ENCODE peak calls at places on chromosomes 6 and 20, in nine cellular contexts. Z is GM12891, T is GM12878, P is suprapubic skin, D is HepG2, W is GM12892, K is spleen, X is esophagus muscularis mucosa, G is sigmoid colon. F is an unnamed sample.

GRCh38 chr6:11270030-11271027 is 37.9 kb upstream of the NEDD9 start:
- DNase-seq in Z (no peak), T (no peak), P (no peak), D (peak; percentile 72), W (no peak), K (no peak), X (no peak), G (no peak), F (no peak)

GRCh38 chr20:3934628-3935027 is 45.4 kb downstream of the PANK2 start:
- DNase-seq in Z (no peak), T (no peak), P (no peak), D (no peak), W (no peak), K (no peak), X (no peak), G (no peak), F (no peak)

GRCh38 chr20:39607124-39607523 is 645.0 kb downstream of the DHX35 start:
- DNase-seq in Z (no peak), T (no peak), P (no peak), D (no peak), W (no peak), K (no peak), X (no peak), G (no peak), F (no peak)

GRCh38 chr6:143169440-143169839 is 108.8 kb downstream of the AIG1 start:
- DNase-seq in Z (no peak), T (no peak), P (no peak), D (no peak), W (no peak), K (no peak), X (no peak), G (no peak), F (no peak)

GRCh38 chr6:3847521-3847920 is 1.7 kb upstream of the FAM50B start:
- DNase-seq in Z (no peak), T (no peak), P (no peak), D (no peak), W (no peak), K (no peak), X (no peak), G (no peak), F (no peak)

GRCh38 chr6:113909224-113909856 is 52.2 kb downstream of the MARCKS start:
- DNase-seq in Z (peak; percentile 30), T (peak; percentile 7), P (no peak), D (peak; percentile 45), W (peak; percentile 19), K (no peak), X (no peak), G (no peak), F (no peak)

GRCh38 chr20:3801846-3802245 is 5.7 kb downstream of the CDC25B start:
- DNase-seq in Z (no peak), T (no peak), P (no peak), D (no peak), W (no peak), K (peak; percentile 81), X (no peak), G (no peak), F (no peak)

GRCh38 chr6:35476004-35476403 is 7.8 kb downstream of the RPL10A start:
- DNase-seq in Z (no peak), T (no peak), P (no peak), D (no peak), W (no peak), K (no peak), X (no peak), G (no peak), F (no peak)

GRCh38 chr20:16801919-16802651 is 53.9 kb downstream of the OTOR start:
- DNase-seq in Z (no peak), T (peak; percentile 8), P (no peak), D (peak; percentile 66), W (no peak), K (no peak), X (no peak), G (peak; percentile 73), F (no peak)

GRCh38 chr20:41704896-41705295 is 86.7 kb upstream of the CHD6 start:
- DNase-seq in Z (no peak), T (no peak), P (no peak), D (no peak), W (no peak), K (no peak), X (no peak), G (no peak), F (no peak)

GRCh38 chr20:41232971-41233926 is 84.3 kb downstream of the ZHX3 start:
- DNase-seq in Z (no peak), T (no peak), P (no peak), D (no peak), W (no peak), K (no peak), X (no peak), G (no peak), F (no peak)

GRCh38 chr6:36848658-36849441 is 9.6 kb upstream of the CPNE5 start:
- DNase-seq in Z (no peak), T (no peak), P (no peak), D (peak; percentile 46), W (no peak), K (no peak), X (no peak), G (no peak), F (no peak)

GRCh38 chr20:58656825-58657224 is 5.7 kb downstream of the STX16 start:
- DNase-seq in Z (no peak), T (no peak), P (no peak), D (no peak), W (no peak), K (no peak), X (no peak), G (no peak), F (no peak)

GRCh38 chr20:58662142-58662473 is 11.0 kb downstream of the STX16 start:
- DNase-seq in Z (no peak), T (no peak), P (no peak), D (no peak), W (no peak), K (no peak), X (no peak), G (no peak), F (no peak)

GRCh38 chr20:58661298-58662141 is 10.4 kb downstream of the STX16 start:
- DNase-seq in Z (no peak), T (no peak), P (no peak), D (no peak), W (no peak), K (no peak), X (peak; percentile 83), G (no peak), F (no peak)

GRCh38 chr20:58660855-58661254 is 9.8 kb downstream of the STX16 start:
- DNase-seq in Z (no peak), T (no peak), P (no peak), D (no peak), W (no peak), K (no peak), X (no peak), G (no peak), F (no peak)

GRCh38 chr20:58659841-58660240 is 8.8 kb downstream of the STX16 start:
- DNase-seq in Z (no peak), T (no peak), P (no peak), D (no peak), W (no peak), K (no peak), X (peak; percentile 45), G (no peak), F (no peak)
- TF ChIP-seq POLR2AphosphoS5 in Z (no peak), T (no peak), P (no peak), D (no peak), W (no peak), K (no peak), X (no peak), G (no peak), F (no peak)

GRCh38 chr6:158818580-158819212 is 472 bp downstream of the EZR start:
- DNase-seq in Z (peak; percentile 61), T (no peak), P (peak; percentile 84), D (peak; percentile 54), W (peak; percentile 53), K (peak; percentile 94), X (no peak), G (peak; percentile 87), F (peak; percentile 88)

GRCh38 chr6:158818008-158818579 is 1.1 kb downstream of the EZR start:
- DNase-seq in Z (peak; percentile 53), T (no peak), P (peak; percentile 88), D (peak; percentile 55), W (peak; percentile 58), K (peak; percentile 96), X (no peak), G (peak; percentile 89), F (no peak)

GRCh38 chr6:158819977-158820632 is 937 bp upstream of the EZR start:
- DNase-seq in Z (no peak), T (no peak), P (no peak), D (no peak), W (no peak), K (no peak), X (no peak), G (no peak), F (peak; percentile 77)

GRCh38 chr6:158817298-158818007 is 1.7 kb downstream of the EZR start:
- DNase-seq in Z (no peak), T (no peak), P (no peak), D (peak; percentile 49), W (no peak), K (peak; percentile 83), X (no peak), G (peak; percentile 70), F (peak; percentile 84)

GRCh38 chr6:158819213-158819976 is at the start of gene EZR:
- DNase-seq in Z (peak; percentile 82), T (no peak), P (peak; percentile 86), D (peak; percentile 59), W (peak; percentile 86), K (peak; percentile 96), X (no peak), G (peak; percentile 86), F (no peak)
- TF ChIP-seq POLR2A in Z (peak; percentile 83), T (peak; percentile 93), P (peak; percentile 58), D (peak; percentile 83), W (peak; percentile 91), K (peak; percentile 70), X (peak; percentile 32), G (no peak), F (peak; percentile 35)

GRCh38 chr20:50085481-50086365 is 27.2 kb downstream of the UBE2V1 start:
- DNase-seq in Z (peak; percentile 48), T (no peak), P (peak; percentile 76), D (peak; percentile 82), W (peak; percentile 40), K (no peak), X (no peak), G (no peak), F (no peak)
- TF ChIP-seq POLR2AphosphoS5 in Z (no peak), T (no peak), P (no peak), D (no peak), W (no peak), K (no peak), X (peak; percentile 15), G (no peak), F (no peak)

DNA sequence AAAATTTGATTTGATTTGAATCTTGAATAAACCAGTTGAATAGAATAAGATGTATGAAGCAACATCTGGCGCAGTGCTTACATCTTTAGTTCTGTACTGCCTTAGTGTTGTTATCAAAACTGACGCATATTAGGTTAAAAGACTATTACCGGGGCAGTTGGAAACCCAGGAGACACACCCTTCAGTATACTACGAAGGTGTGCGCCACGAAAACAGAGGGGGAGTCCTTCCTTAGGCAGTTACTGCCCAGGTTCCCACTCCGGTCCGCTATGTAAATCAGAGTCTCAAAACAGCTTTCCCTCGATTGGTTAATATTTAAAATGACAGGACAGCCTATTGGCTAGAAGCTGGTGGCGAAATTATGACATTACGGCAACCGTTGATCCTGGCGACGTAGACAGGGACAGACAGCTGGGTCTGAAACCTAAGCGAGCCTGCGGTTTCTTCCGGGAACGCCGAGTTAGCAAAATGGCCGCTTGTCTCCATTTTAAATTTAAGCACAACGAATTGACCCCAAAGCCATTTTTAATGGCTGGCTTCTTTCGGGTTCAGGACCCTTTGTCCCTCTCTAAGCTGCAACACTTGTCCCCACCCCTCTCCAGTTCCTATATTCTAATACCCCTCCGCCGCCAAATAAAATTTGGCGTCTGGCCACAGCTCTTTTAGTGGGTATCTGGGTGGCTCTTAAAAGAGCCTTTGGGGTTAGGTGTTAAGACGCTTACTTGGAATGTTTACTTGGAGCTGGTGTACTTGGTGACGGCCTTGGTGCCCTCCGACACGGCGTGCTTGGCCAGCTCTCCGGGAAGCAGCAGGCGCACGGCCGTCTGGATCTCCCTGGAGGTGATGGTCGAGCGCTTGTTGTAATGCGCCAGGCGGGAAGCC is 35.8 kb downstream of the HFE start:
- DNase-seq in Z (peak; percentile 39), T (peak; percentile 99), P (peak; percentile 96), D (peak; percentile 100), W (peak; percentile 52), K (peak; percentile 95), X (peak; percentile 99), G (peak; percentile 98), F (peak; percentile 99)
- TF ChIP-seq POLR2A in Z (peak; percentile 97), T (peak; percentile 86), P (peak; percentile 58), D (peak; percentile 87), W (peak; percentile 75), K (peak; percentile 98), X (no peak), G (peak; percentile 91), F (no peak)

F was measured in vagina.